ENCODE peak calls at places on chromosomes 4 and X, in four cellular contexts. U, M, K and D are unnamed samples.

GRCh38 chr4:24922416-24922815 is 9.6 kb upstream of the CCDC149 start:
- DNase-seq in K (no peak), M (peak; percentile 66), U (no peak), D (no peak)

GRCh38 chr4:181860157-181860556 is 383.0 kb upstream of the TENM3 start:
- DNase-seq in U (no peak), M (peak; percentile 90), K (no peak), D (no peak)

GRCh38 chr4:105637409-105638258 is 70.9 kb downstream of the INTS12 start:
- DNase-seq in K (peak; percentile 95), U (peak; percentile 83), M (peak; percentile 44), D (no peak)

GRCh38 chr4:110138546-110138945 is 59.9 kb downstream of the ELOVL6 start:
- DNase-seq in U (no peak), K (no peak), M (peak; percentile 23), D (no peak)

GRCh38 chrX:124435616-124436015 is 89.3 kb downstream of the SH2D1A start:
- DNase-seq in M (no peak), K (no peak), U (no peak), D (no peak)

GRCh38 chrX:42708222-42708621 is 69.7 kb downstream of the PPP1R2C start:
- DNase-seq in K (no peak), M (peak; percentile 16), U (no peak), D (no peak)

GRCh38 chrX:40773809-40774208 is 38.5 kb upstream of the MED14 start:
- DNase-seq in K (no peak), M (peak; percentile 61), U (no peak), D (no peak)

GRCh38 chr4:81215219-81215892 is at the start of gene PRKG2:
- DNase-seq in U (peak; percentile 35), M (peak; percentile 6), K (no peak), D (no peak)

GRCh38 chrX:13489451-13489850 is 80.0 kb upstream of the EGFL6 start:
- DNase-seq in U (peak; percentile 42), K (no peak), M (peak; percentile 81), D (no peak)

GRCh38 chrX:38654302-38654701 is 93.0 kb downstream of the TSPAN7 start:
- DNase-seq in M (peak; percentile 6), K (peak; percentile 66), U (no peak), D (no peak)

GRCh38 chr4:73609688-73610087 is 10.5 kb downstream of the RASSF6 start:
- DNase-seq in U (no peak), M (peak; percentile 63), K (no peak), D (no peak)

GRCh38 chr4:81227968-81228367 is 12.9 kb upstream of the PRKG2 start:
- DNase-seq in U (no peak), K (no peak), M (no peak), D (no peak)

GRCh38 chr4:146522862-146523205 is 1.1 kb upstream of the SLC10A7 start:
- DNase-seq in M (peak; percentile 8), K (peak; percentile 52), U (no peak), D (no peak)

GRCh38 chrX:46375831-46376230 is 169.4 kb downstream of the ZNF674 start:
- DNase-seq in U (no peak), K (no peak), M (no peak), D (no peak)
- H3K27ac ChIP-seq in U (no peak overlapping the region), K (no peak overlapping the region), M (no peak overlapping the region), D (no peak overlapping the region)

DNA sequence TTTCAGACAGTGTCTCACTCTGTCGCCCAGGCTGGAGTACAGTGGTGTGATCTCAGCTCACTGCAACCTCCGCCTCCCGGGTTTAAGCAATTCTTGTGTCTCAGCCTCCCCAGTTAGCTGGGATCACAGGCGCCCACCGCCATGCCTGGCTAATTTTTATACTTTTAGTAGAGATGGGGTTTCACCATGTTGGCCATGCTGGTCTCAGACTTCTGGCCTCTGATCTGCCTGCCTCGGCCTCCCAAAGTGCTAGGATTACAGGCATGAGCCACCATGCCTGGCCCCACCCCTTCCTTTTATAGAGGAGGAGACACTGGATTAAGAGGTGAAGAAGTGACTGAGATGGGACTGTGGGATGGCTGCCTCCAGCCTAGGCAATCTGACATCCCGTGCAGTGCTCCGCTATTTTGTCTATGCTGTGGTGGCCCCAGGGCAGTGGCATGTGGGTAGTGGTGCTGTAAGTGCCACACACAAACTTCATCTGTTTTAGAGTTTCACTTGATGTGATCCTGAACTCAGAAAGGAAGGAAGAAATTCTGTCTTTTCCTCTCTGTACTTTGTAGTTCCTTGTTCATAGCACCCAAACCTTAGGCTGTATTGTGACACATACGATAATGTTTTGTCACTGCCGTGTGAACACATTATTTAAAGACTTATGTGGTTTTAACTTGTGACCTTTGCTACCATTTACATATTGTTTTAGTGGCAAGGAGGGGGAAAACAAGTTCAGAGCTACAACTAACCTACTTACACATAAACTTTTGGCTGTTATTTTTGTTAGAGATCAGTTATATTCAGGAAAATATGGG is 48.9 kb downstream of the FNIP2 start:
- DNase-seq in K (no peak), U (no peak), M (peak; percentile 52), D (no peak)
- H3K4me1 ChIP-seq in K (no peaks in the 10 kb centered on the region), U (peaks cover 85% of the 10 kb centered on the region), M (no peaks in the 10 kb centered on the region), D (no peaks in the 10 kb centered on the region)

DNA sequence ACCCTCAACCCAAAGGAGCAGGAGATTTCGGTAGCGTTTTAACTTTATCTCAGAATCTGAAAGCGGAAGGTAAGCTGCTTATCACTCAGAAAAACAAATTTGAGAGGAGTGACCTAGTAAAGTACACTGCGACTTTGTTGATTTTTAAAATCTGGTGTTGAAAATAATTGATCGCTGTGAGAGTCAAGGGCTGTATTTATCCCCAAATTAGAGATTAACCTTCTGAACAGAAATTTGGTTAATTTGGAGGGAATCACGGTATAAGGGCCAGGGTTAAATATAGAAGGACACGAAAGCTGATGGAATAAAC is 212 bp downstream of the CLCN4 start:
- DNase-seq in U (no peak), M (no peak), K (no peak), D (no peak)
- H3K27ac ChIP-seq in U (no peak overlapping the region), M (no peak overlapping the region), K (peak overlapping the region; percentile 94), D (no peak overlapping the region)

GRCh38 chrX:154731881-154732280 is 19.0 kb downstream of the GAB3 start:
- DNase-seq in M (no peak), U (no peak), K (no peak), D (no peak)
- H3K4me1 ChIP-seq in M (peaks cover 36% of the 10 kb centered on the region), U (peaks cover 63% of the 10 kb centered on the region), K (peaks cover 9% of the 10 kb centered on the region), D (no peaks in the 10 kb centered on the region)

GRCh38 chr4:7101692-7102515 is 34.0 kb upstream of the GRPEL1 start:
- DNase-seq in K (peak; percentile 87), U (peak; percentile 80), M (peak; percentile 61), D (no peak)

GRCh38 chr4:7103599-7104365 is 35.9 kb upstream of the GRPEL1 start:
- DNase-seq in K (no peak), M (no peak), U (peak; percentile 86), D (no peak)

GRCh38 chr4:7103031-7103598 is 35.3 kb upstream of the GRPEL1 start:
- DNase-seq in U (peak; percentile 93), K (peak; percentile 94), M (peak; percentile 64), D (no peak)

GRCh38 chr4:7105261-7105660 is 37.4 kb upstream of the GRPEL1 start:
- DNase-seq in M (peak; percentile 16), U (no peak), K (no peak), D (no peak)

DNA sequence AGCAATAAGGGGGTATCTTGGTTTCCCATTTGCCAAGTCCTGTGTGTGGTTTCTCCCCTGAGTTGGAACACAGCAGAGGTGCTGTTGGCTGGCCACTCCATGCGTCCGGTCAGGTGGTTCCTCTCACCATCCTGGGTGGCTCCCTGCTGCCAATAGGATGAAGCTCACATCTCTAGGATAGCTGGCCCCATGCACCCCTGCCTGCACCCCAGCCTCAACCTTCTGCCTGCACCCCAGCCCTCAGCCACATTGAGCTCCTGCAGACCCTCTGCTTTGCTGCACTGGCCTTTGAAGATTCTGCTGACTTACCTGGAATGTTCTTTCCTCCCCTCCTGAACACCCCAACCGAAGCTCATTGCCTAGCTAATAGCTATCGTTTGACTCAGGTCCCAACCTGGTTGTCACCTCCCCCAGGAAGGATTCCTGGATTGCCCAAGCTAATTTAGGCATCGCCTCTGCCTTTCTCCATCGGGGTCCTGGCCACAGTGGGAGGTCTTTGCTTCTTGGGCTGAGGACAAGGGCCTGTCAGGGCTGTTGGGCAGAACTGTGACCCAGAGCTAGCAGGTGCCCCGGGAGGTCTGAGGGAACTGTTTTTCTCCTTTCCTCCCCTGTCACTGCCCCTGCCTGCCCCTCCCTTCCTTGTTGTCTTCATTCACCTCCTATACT is 36.6 kb upstream of the GRPEL1 start:
- DNase-seq in K (no peak), U (no peak), M (no peak), D (no peak)
- H3K27ac ChIP-seq in K (no peak overlapping the region), U (peak overlapping the region; percentile 81), M (no peak overlapping the region), D (no peak overlapping the region)

GRCh38 chr4:54779797-54780196 is 122.0 kb downstream of the KIT start:
- DNase-seq in M (no peak), K (no peak), U (no peak), D (no peak)

GRCh38 chr4:54784188-54784671 is 126.5 kb downstream of the KIT start:
- DNase-seq in U (peak; percentile 70), M (peak; percentile 34), K (no peak), D (no peak)

GRCh38 chr4:54783402-54784110 is 125.8 kb downstream of the KIT start:
- DNase-seq in U (no peak), M (no peak), K (no peak), D (no peak)

GRCh38 chr4:54781771-54782170 is 124.0 kb downstream of the KIT start:
- DNase-seq in K (no peak), U (no peak), M (no peak), D (no peak)
- H3K4me1 ChIP-seq in K (no peaks in the 10 kb centered on the region), U (no peaks in the 10 kb centered on the region), M (peaks cover 10% of the 10 kb centered on the region), D (no peaks in the 10 kb centered on the region)

GRCh38 chr4:74886490-74886889 is 46.4 kb upstream of the PARM1 start:
- DNase-seq in M (peak; percentile 55), U (no peak), K (no peak), D (no peak)
- H3K27ac ChIP-seq in M (no peak overlapping the region), U (no peak overlapping the region), K (no peak overlapping the region), D (no peak overlapping the region)

DNA sequence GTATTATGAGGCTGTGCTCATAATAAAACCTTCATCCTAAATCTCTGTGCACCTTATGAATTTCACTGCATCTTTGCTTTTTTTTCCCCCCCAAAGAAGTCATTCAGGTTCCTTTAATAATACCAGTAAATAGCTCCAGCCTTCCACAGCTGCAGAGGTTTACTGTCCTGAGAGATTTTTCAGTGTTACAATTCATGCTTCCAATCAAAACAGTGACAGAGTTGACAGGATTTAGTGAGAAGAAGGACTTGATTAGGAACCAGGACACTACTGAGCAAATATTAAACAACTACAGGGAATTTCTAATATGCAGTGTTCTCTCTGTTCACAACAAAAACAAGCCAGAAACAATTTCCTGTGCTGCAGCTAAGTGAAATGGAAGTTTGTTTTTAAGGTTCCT is 149.1 kb downstream of the RASL11B start:
- DNase-seq in U (no peak), M (no peak), K (no peak), D (no peak)
- H3K4me1 ChIP-seq in U (peaks cover 27% of the 10 kb centered on the region), M (peaks cover 3% of the 10 kb centered on the region), K (no peaks in the 10 kb centered on the region), D (no peaks in the 10 kb centered on the region)

GRCh38 chr4:41257257-41257900 is 651 bp downstream of the UCHL1 start:
- DNase-seq in K (no peak), M (peak; percentile 61), U (peak; percentile 64), D (peak; percentile 18)

GRCh38 chr4:41257901-41258300 is 1.2 kb downstream of the UCHL1 start:
- DNase-seq in K (no peak), M (no peak), U (no peak), D (no peak)

GRCh38 chr4:41258783-41259182 is 2.1 kb downstream of the UCHL1 start:
- DNase-seq in M (peak; percentile 72), K (peak; percentile 41), U (no peak), D (no peak)

GRCh38 chr4:41256131-41256739 is 493 bp upstream of the UCHL1 start:
- DNase-seq in K (no peak), U (no peak), M (peak; percentile 67), D (no peak)

GRCh38 chr4:41256740-41257256 is at the start of gene UCHL1:
- DNase-seq in K (no peak), U (peak; percentile 24), M (peak; percentile 94), D (peak; percentile 90)
- H3K27ac ChIP-seq in K (no peak within 1 kb of the TSS), U (no peak within 1 kb of the TSS), M (peak within 1 kb of the TSS; percentile 50), D (no peak within 1 kb of the TSS)